ENCODE peak calls at places on chromosomes 6 and 20, in four cellular contexts. One of them, this sample, is unnamed.

GRCh38 chr20:60138263-60139127 is 180.3 kb downstream of the CDH26 start:
- DNase-seq in aorta: peak
- DNase-seq in left cardiac atrium: peak
- DNase-seq in NCI-H1105 treated with DMSO at 0.1 percent for 48 hours: no peak
- DNase-seq in this sample: no peak

GRCh38 chr6:42368156-42368555 is 83.6 kb downstream of the TRERF1 start:
- DNase-seq in aorta: no peak
- DNase-seq in left cardiac atrium: no peak
- DNase-seq in NCI-H1105 treated with DMSO at 0.1 percent for 48 hours: no peak
- DNase-seq in this sample: no peak

GRCh38 chr6:122393339-122393896 is 6.0 kb upstream of the HSF2 start:
- DNase-seq in aorta: no peak
- DNase-seq in left cardiac atrium: no peak
- DNase-seq in NCI-H1105 treated with DMSO at 0.1 percent for 48 hours: no peak
- DNase-seq in this sample: no peak

GRCh38 chr6:158869010-158869603 is 49.9 kb upstream of the EZR start:
- DNase-seq in aorta: no peak
- DNase-seq in left cardiac atrium: no peak
- DNase-seq in NCI-H1105 treated with DMSO at 0.1 percent for 48 hours: peak
- DNase-seq in this sample: peak

GRCh38 chr20:50415516-50416268 is 94.5 kb upstream of the PTPN1 start:
- DNase-seq in aorta: peak
- DNase-seq in left cardiac atrium: peak
- DNase-seq in NCI-H1105 treated with DMSO at 0.1 percent for 48 hours: no peak
- DNase-seq in this sample: peak

GRCh38 chr6:128508588-128509296 is 11.7 kb downstream of the PTPRK start:
- DNase-seq in aorta: no peak
- DNase-seq in left cardiac atrium: no peak
- DNase-seq in NCI-H1105 treated with DMSO at 0.1 percent for 48 hours: no peak
- DNase-seq in this sample: peak

GRCh38 chr6:23533954-23534725 is 591.9 kb upstream of the NRSN1 start:
- DNase-seq in aorta: no peak
- DNase-seq in left cardiac atrium: no peak
- DNase-seq in NCI-H1105 treated with DMSO at 0.1 percent for 48 hours: peak
- DNase-seq in this sample: peak

GRCh38 chr6:8017276-8017701 is 46.9 kb downstream of the BLOC1S5 start:
- DNase-seq in aorta: no peak
- DNase-seq in left cardiac atrium: no peak
- DNase-seq in NCI-H1105 treated with DMSO at 0.1 percent for 48 hours: no peak
- DNase-seq in this sample: no peak

GRCh38 chr20:17225891-17226409 is 890 bp upstream of the PCSK2 start:
- DNase-seq in aorta: no peak
- DNase-seq in left cardiac atrium: no peak
- DNase-seq in NCI-H1105 treated with DMSO at 0.1 percent for 48 hours: peak
- DNase-seq in this sample: no peak

GRCh38 chr6:53394704-53395103 is 46.0 kb upstream of the ELOVL5 start:
- DNase-seq in aorta: no peak
- DNase-seq in left cardiac atrium: no peak
- DNase-seq in NCI-H1105 treated with DMSO at 0.1 percent for 48 hours: no peak
- DNase-seq in this sample: no peak

GRCh38 chr20:53870426-53871199 is 199.8 kb downstream of the BCAS1 start:
- DNase-seq in aorta: no peak
- DNase-seq in left cardiac atrium: no peak
- DNase-seq in NCI-H1105 treated with DMSO at 0.1 percent for 48 hours: no peak
- DNase-seq in this sample: peak

GRCh38 chr20:8798505-8798904 is 270.4 kb upstream of the PLCB4 start:
- DNase-seq in aorta: no peak
- DNase-seq in left cardiac atrium: peak
- DNase-seq in NCI-H1105 treated with DMSO at 0.1 percent for 48 hours: no peak
- DNase-seq in this sample: no peak

GRCh38 chr20:34472246-34472925 is 43.8 kb upstream of the DYNLRB1 start:
- DNase-seq in aorta: no peak
- DNase-seq in left cardiac atrium: no peak
- DNase-seq in NCI-H1105 treated with DMSO at 0.1 percent for 48 hours: no peak
- DNase-seq in this sample: peak

GRCh38 chr6:70413829-70414494 is 654 bp downstream of the FAM135A start:
- DNase-seq in aorta: peak
- DNase-seq in left cardiac atrium: peak
- DNase-seq in NCI-H1105 treated with DMSO at 0.1 percent for 48 hours: peak
- DNase-seq in this sample: peak

GRCh38 chr6:110890288-110890687 is 15.7 kb downstream of the AMD1 start:
- DNase-seq in aorta: no peak
- DNase-seq in left cardiac atrium: no peak
- DNase-seq in NCI-H1105 treated with DMSO at 0.1 percent for 48 hours: no peak
- DNase-seq in this sample: no peak

GRCh38 chr6:6362051-6362450 is 41.6 kb upstream of the F13A1 start:
- DNase-seq in aorta: no peak
- DNase-seq in left cardiac atrium: no peak
- DNase-seq in NCI-H1105 treated with DMSO at 0.1 percent for 48 hours: no peak
- DNase-seq in this sample: no peak

GRCh38 chr20:6819599-6819998 is 52.1 kb downstream of the BMP2 start:
- DNase-seq in aorta: no peak
- DNase-seq in left cardiac atrium: no peak
- DNase-seq in NCI-H1105 treated with DMSO at 0.1 percent for 48 hours: peak
- DNase-seq in this sample: peak

GRCh38 chr6:16623029-16623653 is 138.1 kb downstream of the ATXN1 start:
- DNase-seq in aorta: no peak
- DNase-seq in left cardiac atrium: no peak
- DNase-seq in NCI-H1105 treated with DMSO at 0.1 percent for 48 hours: no peak
- DNase-seq in this sample: no peak

GRCh38 chr20:50593005-50593335 is 82.8 kb downstream of the PTPN1 start:
- DNase-seq in aorta: no peak
- DNase-seq in left cardiac atrium: no peak
- DNase-seq in NCI-H1105 treated with DMSO at 0.1 percent for 48 hours: no peak
- DNase-seq in this sample: no peak

GRCh38 chr20:57894096-57894495 is 184.3 kb upstream of the PMEPA1 start:
- DNase-seq in aorta: no peak
- DNase-seq in left cardiac atrium: no peak
- DNase-seq in NCI-H1105 treated with DMSO at 0.1 percent for 48 hours: no peak
- DNase-seq in this sample: no peak

GRCh38 chr20:46946181-46946624 is 51.6 kb downstream of the EYA2 start:
- DNase-seq in aorta: no peak
- DNase-seq in left cardiac atrium: no peak
- DNase-seq in NCI-H1105 treated with DMSO at 0.1 percent for 48 hours: no peak
- DNase-seq in this sample: no peak

GRCh38 chr6:137791281-137792159 is 75.5 kb upstream of the TNFAIP3 start:
- DNase-seq in aorta: no peak
- DNase-seq in left cardiac atrium: no peak
- DNase-seq in NCI-H1105 treated with DMSO at 0.1 percent for 48 hours: no peak
- DNase-seq in this sample: no peak

GRCh38 chr6:40585661-40586269 is 1.4 kb downstream of the LRFN2 start:
- DNase-seq in aorta: no peak
- DNase-seq in left cardiac atrium: no peak
- DNase-seq in NCI-H1105 treated with DMSO at 0.1 percent for 48 hours: peak
- DNase-seq in this sample: no peak